ENCODE peak calls at places on chromosomes 3 and 15, in six cellular contexts. J is breast epithelium, F is neural progenitor cell, U is tibial artery, X is tibial nerve, Q is cardiac muscle cell. E is an unnamed sample.

GRCh38 chr3:111848246-111848645 is 10.8 kb upstream of the PHLDB2 start:
- DNase-seq in J (no peak), F (no peak), U (no peak), X (no peak), Q (no peak), E (no peak)

GRCh38 chr3:78143000-78143399 is 1103.1 kb downstream of the ROBO2 start:
- DNase-seq in J (no peak), F (no peak), U (no peak), X (no peak), Q (no peak), E (no peak)

GRCh38 chr3:20772869-20773268 is 586.9 kb upstream of the SGO1 start:
- DNase-seq in J (no peak), F (no peak), U (no peak), X (no peak), Q (no peak), E (no peak)

GRCh38 chr15:28086175-28086703 is 12.9 kb downstream of the OCA2 start:
- DNase-seq in J (no peak), F (peak), U (peak), X (peak), Q (peak), E (no peak)

GRCh38 chr3:189269356-189269755 is 97.6 kb downstream of the TPRG1 start:
- DNase-seq in J (no peak), F (no peak), U (no peak), X (no peak), Q (no peak), E (no peak)

GRCh38 chr15:75452364-75452967 is 976 bp upstream of the SIN3A start:
- DNase-seq in J (peak), F (peak), U (peak), X (peak), Q (peak), E (peak)

GRCh38 chr3:69239063-69239462 is 116.7 kb upstream of the LMOD3 start:
- DNase-seq in J (no peak), F (peak), U (no peak), X (no peak), Q (no peak), E (no peak)

GRCh38 chr15:72796515-72797337 is 13.2 kb upstream of the ADPGK start:
- DNase-seq in J (no peak), F (peak), U (peak), X (no peak), Q (peak), E (no peak)

GRCh38 chr3:126480864-126481263 is 5.2 kb upstream of the ZXDC start:
- DNase-seq in J (no peak), F (no peak), U (no peak), X (no peak), Q (no peak), E (no peak)

GRCh38 chr3:197782230-197782629 is 8.8 kb upstream of the LRCH3 start:
- DNase-seq in J (no peak), F (no peak), U (no peak), X (no peak), Q (no peak), E (no peak)

GRCh38 chr15:45618813-45619212 is 16.0 kb upstream of the SQOR start:
- DNase-seq in J (no peak), F (peak), U (no peak), X (no peak), Q (no peak), E (no peak)

GRCh38 chr3:101167341-101167740 is 153.0 kb downstream of the IMPG2 start:
- DNase-seq in J (no peak), F (no peak), U (no peak), X (no peak), Q (no peak), E (no peak)

GRCh38 chr15:42427429-42428223 is 63.3 kb downstream of the ZNF106 start:
- DNase-seq in J (no peak), F (no peak), U (no peak), X (no peak), Q (no peak), E (no peak)

GRCh38 chr3:126345641-126346460 is 11.4 kb downstream of the KLF15 start:
- DNase-seq in J (peak), F (no peak), U (peak), X (no peak), Q (no peak), E (peak)

GRCh38 chr15:101590785-101591184 is 61.4 kb downstream of the TM2D3 start:
- DNase-seq in J (no peak), F (no peak), U (no peak), X (no peak), Q (no peak), E (no peak)

GRCh38 chr15:33089878-33090757 is 104.4 kb downstream of the FMN1 start:
- DNase-seq in J (no peak), F (no peak), U (no peak), X (no peak), Q (no peak), E (no peak)

GRCh38 chr3:33722626-33723370 is 4.7 kb upstream of the CLASP2 start:
- DNase-seq in J (no peak), F (no peak), U (no peak), X (no peak), Q (no peak), E (no peak)

GRCh38 chr3:55574671-55575070 is 87.6 kb upstream of the WNT5A start:
- DNase-seq in J (no peak), F (no peak), U (no peak), X (no peak), Q (no peak), E (no peak)

GRCh38 chr3:87109431-87109830 is 117.7 kb upstream of the CHMP2B start:
- DNase-seq in J (no peak), F (peak), U (no peak), X (no peak), Q (no peak), E (no peak)

GRCh38 chr3:141410861-141411771 is 42.8 kb downstream of the ZBTB38 start:
- DNase-seq in J (no peak), F (no peak), U (no peak), X (no peak), Q (no peak), E (no peak)

GRCh38 chr15:85312486-85312885 is 67.9 kb upstream of the AKAP13 start:
- DNase-seq in J (no peak), F (no peak), U (no peak), X (no peak), Q (no peak), E (no peak)

GRCh38 chr3:183491109-183491922 is 62.9 kb upstream of the MCF2L2 start:
- DNase-seq in J (no peak), F (no peak), U (no peak), X (no peak), Q (no peak), E (no peak)

GRCh38 chr3:22308866-22309265 is 557.9 kb upstream of the ZNF385D start:
- DNase-seq in J (no peak), F (no peak), U (no peak), X (no peak), Q (no peak), E (no peak)

GRCh38 chr15:43215961-43216360 is 4.9 kb downstream of the EPB42 start:
- DNase-seq in J (no peak), F (no peak), U (peak), X (no peak), Q (no peak), E (peak)

GRCh38 chr3:100277255-100277800 is 16.5 kb downstream of the TBC1D23 start:
- DNase-seq in J (no peak), F (no peak), U (no peak), X (no peak), Q (no peak), E (no peak)

GRCh38 chr15:60733196-60733595 is 254.3 kb upstream of the ICE2 start:
- DNase-seq in J (no peak), F (no peak), U (no peak), X (no peak), Q (no peak), E (no peak)

GRCh38 chr3:15462451-15462850 is 35.1 kb downstream of the EAF1 start:
- DNase-seq in J (no peak), F (no peak), U (no peak), X (no peak), Q (no peak), E (no peak)

GRCh38 chr3:157104521-157104920 is 55.4 kb downstream of the CCNL1 start:
- DNase-seq in J (no peak), F (no peak), U (no peak), X (no peak), Q (no peak), E (no peak)

GRCh38 chr15:83733206-83733605 is 79.3 kb downstream of the ADAMTSL3 start:
- DNase-seq in J (no peak), F (no peak), U (no peak), X (no peak), Q (no peak), E (no peak)

GRCh38 chr3:130800829-130801228 is 54.2 kb upstream of the PIK3R4 start:
- DNase-seq in J (no peak), F (peak), U (no peak), X (no peak), Q (no peak), E (no peak)

GRCh38 chr3:63724987-63725386 is 72.5 kb downstream of the SNTN start:
- DNase-seq in J (no peak), F (no peak), U (no peak), X (no peak), Q (no peak), E (no peak)

GRCh38 chr3:71129611-71130515 is 453.7 kb downstream of the FOXP1 start:
- DNase-seq in J (no peak), F (no peak), U (no peak), X (no peak), Q (no peak), E (no peak)
- H3K4me3 ChIP-seq in J (peak), F (peak), U (peak), X (peak), Q (peak), E (peak)

DNA sequence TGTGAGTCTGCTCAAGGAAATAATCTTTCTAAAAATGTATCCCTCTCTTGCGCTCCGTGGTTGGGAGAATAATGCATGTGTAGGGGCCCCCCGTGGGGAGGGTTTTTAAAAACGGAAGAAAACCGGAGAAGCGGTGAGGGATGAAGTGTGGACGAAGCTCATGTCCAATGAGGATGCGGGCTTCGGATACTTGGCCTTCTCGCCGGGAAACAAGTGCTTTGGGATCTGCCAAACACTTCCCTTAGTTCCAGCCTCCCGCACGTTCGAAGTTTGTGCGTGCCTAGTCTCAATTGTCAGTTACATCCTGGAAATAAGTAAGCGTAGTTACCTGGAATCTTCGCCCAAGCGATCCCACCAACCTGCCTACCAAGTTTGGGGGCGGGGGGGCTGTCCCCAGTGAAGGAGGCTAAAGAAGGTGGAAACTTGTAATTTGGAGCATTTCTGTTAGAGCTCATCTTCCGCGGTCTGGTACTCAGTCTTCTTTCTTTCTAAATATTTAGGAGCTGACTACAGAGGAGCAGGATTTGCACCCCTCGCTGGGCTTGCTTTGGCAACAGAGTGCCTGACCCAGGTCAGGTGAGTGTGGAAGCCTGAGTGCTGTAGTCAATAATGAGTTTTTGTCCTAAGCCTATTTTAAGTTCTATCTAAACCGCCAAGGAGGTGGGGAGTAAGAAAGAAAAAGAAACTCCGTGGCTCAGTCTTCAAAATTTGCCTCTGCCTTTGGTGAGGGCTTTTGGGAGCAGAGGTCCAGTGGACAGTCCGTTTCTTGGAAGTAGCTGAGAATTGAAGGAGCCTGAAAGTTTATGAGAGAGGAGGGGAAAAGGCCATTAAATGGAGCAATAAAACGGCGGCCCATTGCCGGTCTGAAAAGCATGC is 1.0 kb downstream of the ITPR1 start:
- DNase-seq in J (no peak), F (peak), U (no peak), X (no peak), Q (peak), E (no peak)
- H3K27ac ChIP-seq in J (peak), F (no peak), U (peak), X (no peak), Q (no peak), E (peak)

GRCh38 chr3:9966841-9967240 is 14.6 kb upstream of the PRRT3 start:
- DNase-seq in J (no peak), F (no peak), U (no peak), X (no peak), Q (no peak), E (no peak)

GRCh38 chr3:9969632-9970019 is 17.0 kb downstream of the EMC3 start:
- DNase-seq in J (no peak), F (no peak), U (no peak), X (no peak), Q (no peak), E (no peak)

GRCh38 chr3:9970020-9970652 is 16.5 kb downstream of the EMC3 start:
- DNase-seq in J (no peak), F (no peak), U (no peak), X (no peak), Q (no peak), E (no peak)

GRCh38 chr3:9965200-9965875 is 13.1 kb upstream of the PRRT3 start:
- DNase-seq in J (no peak), F (no peak), U (no peak), X (no peak), Q (no peak), E (no peak)
- TF ChIP-seq CTCF in J (no peak), F (no peak), U (no peak), X (no peak), Q (no peak), E (no peak)

GRCh38 chr3:151196441-151196840 is 6.6 kb downstream of the GPR171 start:
- DNase-seq in J (no peak), F (no peak), U (no peak), X (no peak), Q (no peak), E (no peak)

GRCh38 chr3:151195818-151196217 is 7.2 kb downstream of the GPR171 start:
- DNase-seq in J (no peak), F (no peak), U (no peak), X (no peak), Q (no peak), E (no peak)

GRCh38 chr3:151192545-151192944 is 10.5 kb downstream of the GPR171 start:
- DNase-seq in J (no peak), F (no peak), U (no peak), X (no peak), Q (no peak), E (no peak)

GRCh38 chr3:151191095-151191494 is 11.9 kb downstream of the GPR171 start:
- DNase-seq in J (no peak), F (no peak), U (no peak), X (no peak), Q (no peak), E (no peak)
- H3K4me3 ChIP-seq in J (no peak), F (no peak), U (no peak), X (no peak), Q (no peak), E (no peak)

DNA sequence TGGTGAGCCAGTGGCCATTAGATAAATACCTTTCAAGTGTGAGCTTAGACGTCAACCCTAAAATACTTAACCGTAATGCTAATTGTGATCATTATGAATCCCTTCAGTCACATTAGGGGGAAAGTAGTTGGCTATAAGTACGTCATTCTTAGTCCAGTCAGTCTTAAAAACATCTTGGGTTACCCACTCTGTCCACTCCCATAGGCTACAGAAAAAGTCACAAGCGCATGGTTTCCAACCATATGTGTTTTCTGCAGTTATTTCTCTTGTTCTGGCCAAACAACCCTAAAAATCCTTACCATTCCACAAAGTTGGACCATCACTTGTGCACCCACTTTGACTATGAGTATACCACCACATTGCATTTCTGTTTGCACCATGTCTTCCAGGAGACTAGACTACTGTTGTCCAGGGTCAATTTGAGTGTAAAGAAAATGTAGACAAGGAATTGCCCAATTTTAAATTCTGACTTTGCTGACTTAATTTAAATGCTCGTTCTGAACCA is 3.3 kb downstream of the RPL15 start:
- DNase-seq in J (no peak), F (no peak), U (no peak), X (no peak), Q (no peak), E (no peak)
- H3K27ac ChIP-seq in J (peak), F (peak), U (no peak), X (no peak), Q (peak), E (no peak)

GRCh38 chr3:8097690-8098089 is 403.9 kb upstream of the LMCD1 start:
- DNase-seq in J (no peak), F (no peak), U (no peak), X (no peak), Q (no peak), E (no peak)
- TF ChIP-seq CTCF in J (no peak), F (peak), U (no peak), X (no peak), Q (peak), E (no peak)